ENCODE peak calls at places on chromosome 21, in six cellular contexts. L is mammary epithelial cell, F is fibroblast of lung, Z is heart right ventricle, G is tibial nerve, B is fibroblast of the aortic adventitia. E is an unnamed sample.

GRCh38 chr21:30487336-30487735 is at the start of gene KRTAP19-2:
- DNase-seq in G (no peak), B (no peak), Z (no peak), L (no peak), F (no peak), E (no peak)

GRCh38 chr21:17576080-17576835 is 36.4 kb downstream of the BTG3 start:
- DNase-seq in L (no peak), B (no peak), G (no peak), F (peak), Z (no peak), E (no peak)

GRCh38 chr21:26115899-26116298 is 54.7 kb downstream of the APP start:
- DNase-seq in L (peak), Z (no peak), B (peak), F (peak), G (no peak), E (peak)

GRCh38 chr21:29604096-29604495 is 305.4 kb downstream of the BACH1 start:
- DNase-seq in G (no peak), L (no peak), Z (no peak), B (no peak), F (no peak), E (no peak)

GRCh38 chr21:26461500-26461899 is 111.6 kb downstream of the CYYR1 start:
- DNase-seq in G (no peak), Z (no peak), L (peak), B (no peak), F (no peak), E (no peak)

GRCh38 chr21:24705201-24705600 is 902.1 kb downstream of the MRPL39 start:
- DNase-seq in F (no peak), G (no peak), B (no peak), L (no peak), Z (no peak), E (no peak)

GRCh38 chr21:15557925-15558324 is 171.9 kb upstream of the USP25 start:
- DNase-seq in F (no peak), G (no peak), Z (no peak), B (no peak), L (no peak), E (no peak)

GRCh38 chr21:16588433-16588860 is 858.7 kb downstream of the USP25 start:
- DNase-seq in B (peak), Z (peak), L (peak), F (peak), G (peak), E (peak)

GRCh38 chr21:16978309-16978895 is 534.4 kb upstream of the CXADR start:
- DNase-seq in B (no peak), L (no peak), F (no peak), G (no peak), Z (no peak), E (no peak)

GRCh38 chr21:23968008-23968407 is 1639.3 kb downstream of the MRPL39 start:
- DNase-seq in Z (no peak), B (no peak), G (no peak), L (no peak), F (no peak), E (no peak)

GRCh38 chr21:24310780-24311179 is 1296.5 kb downstream of the MRPL39 start:
- DNase-seq in Z (no peak), L (no peak), F (no peak), G (no peak), B (no peak), E (no peak)

GRCh38 chr21:19853709-19854575 is 1144.3 kb upstream of the NCAM2 start:
- DNase-seq in L (no peak), Z (no peak), G (no peak), F (no peak), B (no peak), E (no peak)

GRCh38 chr21:45454081-45454923 is 49.3 kb downstream of the COL18A1 start:
- DNase-seq in L (no peak), F (no peak), Z (peak), B (no peak), G (no peak), E (no peak)
- H3K4me3 ChIP-seq in L (no peak), F (no peak), Z (no peak), B (no peak), G (peak), E (no peak)

DNA sequence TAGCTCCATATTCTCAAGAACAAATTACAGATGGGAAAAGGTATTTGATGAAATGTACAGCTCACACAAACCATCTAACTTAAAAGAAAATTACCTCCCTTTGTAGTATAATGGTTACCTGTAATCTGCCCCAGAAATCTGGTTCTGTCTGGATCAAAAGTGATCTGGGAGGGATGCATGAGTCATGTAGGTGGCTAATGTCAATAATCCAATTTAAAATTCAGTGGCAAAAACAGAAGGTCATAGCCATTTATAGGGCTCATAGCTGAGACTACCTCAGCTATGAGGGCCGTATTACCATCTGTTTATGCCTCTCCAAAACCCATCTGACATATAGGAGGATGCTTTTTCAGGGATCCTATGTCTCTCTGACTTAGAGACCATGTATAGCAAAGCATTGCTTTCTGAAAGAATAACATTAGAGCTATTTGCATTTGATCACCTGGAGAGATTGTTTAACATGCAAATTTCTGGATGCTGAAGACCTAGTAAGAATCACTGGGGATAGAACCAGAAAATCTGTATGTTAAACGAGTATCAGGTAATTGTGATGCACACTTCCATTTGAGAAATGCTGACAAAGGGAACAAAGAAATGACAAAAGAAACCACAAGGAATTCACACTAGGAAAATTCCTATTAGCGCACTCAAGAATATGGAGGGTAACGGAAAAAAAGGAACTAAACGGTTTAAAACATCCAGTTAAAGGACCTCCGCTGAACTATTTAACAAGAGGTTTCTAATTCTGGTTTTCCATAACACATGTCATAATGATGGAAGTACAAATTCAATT is 17.5 kb downstream of the PAXBP1 start:
- DNase-seq in F (no peak), B (no peak), Z (no peak), L (peak), G (no peak), E (no peak)
- H3K4me3 ChIP-seq in F (no peak), B (no peak), Z (no peak), L (no peak), G (no peak), E (no peak)

GRCh38 chr21:44919913-44920693 is 596 bp downstream of the ITGB2 start:
- DNase-seq in G (no peak), Z (no peak), F (no peak), B (no peak), L (no peak), E (no peak)
- H3K4me3 ChIP-seq in G (peak), Z (no peak), F (no peak), B (no peak), L (no peak), E (no peak)

DNA sequence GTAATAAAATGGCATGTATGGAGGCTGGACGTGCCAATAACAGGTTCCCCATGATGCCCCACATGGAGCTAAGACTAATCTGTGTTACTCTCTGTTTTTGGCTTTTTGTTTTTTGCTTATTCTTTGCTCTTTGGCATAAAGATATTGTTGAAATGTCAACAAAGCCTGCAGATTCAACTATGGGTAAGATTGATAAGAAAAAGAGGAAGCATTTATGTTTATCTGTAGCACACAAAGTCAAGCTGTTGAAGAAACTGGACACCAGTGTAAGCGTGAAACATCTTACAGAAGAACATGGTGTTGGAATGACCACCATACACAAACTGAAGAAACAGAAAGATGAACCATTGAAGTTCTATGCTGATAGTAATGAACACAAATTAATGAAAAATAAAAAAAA is 402.7 kb downstream of the LTN1 start:
- DNase-seq in B (no peak), Z (no peak), F (no peak), L (no peak), G (no peak), E (no peak)
- H3K4me3 ChIP-seq in B (no peak), Z (no peak), F (no peak), L (no peak), G (no peak), E (no peak)

DNA sequence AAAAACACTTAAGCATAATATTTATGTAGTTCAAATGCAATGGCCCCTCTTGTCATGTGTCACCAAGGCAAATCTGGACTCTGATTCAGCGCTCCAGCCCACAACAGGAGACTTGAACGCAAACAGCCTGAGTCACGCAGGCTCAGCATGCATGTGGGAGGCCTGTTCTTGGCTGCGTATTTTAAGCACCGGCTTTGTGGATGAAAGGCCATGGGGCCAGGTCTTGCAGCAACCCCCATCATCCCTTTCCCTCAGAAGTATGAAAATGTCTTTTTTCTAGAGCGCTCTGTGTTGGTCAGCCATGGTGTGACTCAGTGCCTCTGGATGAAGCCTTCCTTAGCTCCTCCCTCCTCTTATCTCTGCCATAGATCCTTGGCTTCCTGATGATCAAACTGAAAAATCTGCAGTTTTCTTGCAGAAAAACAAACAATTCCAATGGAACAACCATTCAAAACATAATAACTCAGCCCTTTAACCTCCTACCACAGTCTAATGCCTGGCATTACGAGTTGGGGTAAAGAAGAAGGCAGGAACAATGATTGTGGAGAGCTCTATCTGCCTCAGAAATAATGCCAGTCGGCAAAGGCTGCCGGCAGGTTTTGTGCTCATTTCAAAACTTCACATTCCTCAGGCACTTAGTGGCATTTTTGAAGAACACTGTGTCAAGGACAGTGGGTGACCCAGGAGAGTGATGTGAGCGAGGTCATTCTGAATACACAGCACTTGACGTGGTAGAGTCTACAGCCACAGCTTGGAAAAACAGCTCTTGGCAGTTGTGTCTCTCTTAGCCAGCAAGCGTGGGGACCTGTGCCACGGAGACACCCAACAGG is 167.5 kb downstream of the CLIC6 start:
- DNase-seq in L (peak), F (peak), B (peak), Z (no peak), G (peak), E (peak)
- H3K4me3 ChIP-seq in L (no peak), F (peak), B (peak), Z (no peak), G (no peak), E (peak)

DNA sequence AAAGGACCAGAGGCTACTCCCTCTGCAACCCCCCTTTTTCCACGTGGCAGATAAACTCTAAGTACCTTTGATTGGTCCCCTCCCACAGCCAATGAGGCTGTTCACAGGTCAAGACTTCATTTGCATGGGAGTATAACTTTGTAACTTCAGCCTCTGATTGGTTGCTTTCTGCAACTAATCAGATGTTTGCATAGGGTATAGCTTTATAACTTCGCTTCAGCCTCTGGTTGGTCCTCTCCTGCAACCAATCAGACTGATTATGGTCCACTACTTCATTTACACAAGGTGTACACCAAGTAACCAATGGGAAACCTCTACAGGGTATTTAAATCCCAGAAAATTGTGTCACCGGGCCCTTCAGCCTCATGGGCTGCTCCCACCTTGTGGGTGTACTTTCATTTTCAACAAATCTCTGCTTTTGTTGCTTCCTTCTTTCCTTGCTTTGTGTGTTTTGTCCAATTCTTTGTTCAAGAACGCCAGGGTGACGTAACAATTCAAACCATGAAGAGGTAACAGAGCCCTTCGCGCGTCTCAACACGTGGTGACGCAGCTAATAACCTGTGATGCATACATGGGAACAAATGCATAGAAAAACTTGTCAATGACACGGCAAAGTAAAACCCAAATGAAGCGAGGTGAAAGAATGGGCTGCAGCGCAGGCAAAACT is 47.2 kb downstream of the VPS26C start:
- DNase-seq in L (no peak), Z (no peak), B (peak), F (peak), G (no peak), E (no peak)
- H3K4me3 ChIP-seq in L (no peak), Z (peak), B (peak), F (peak), G (peak), E (peak)